ENCODE peak calls at places on chromosomes 11 and 22, in eight cellular contexts. One of them, this sample, is unnamed.

GRCh38 chr11:83070044-83070877 is 1.4 kb downstream of the RAB30 start:
- DNase-seq in right atrium auricular region: peak; percentile 64
- DNase-seq in naive thymus-derived CD8-positive, alpha-beta T cell: no peak
- DNase-seq in left colon: no peak
- DNase-seq in GM23338: peak; percentile 80
- DNase-seq in anterior cingulate cortex: no peak
- DNase-seq in H4: no peak
- DNase-seq in hepatic stellate cell: peak; percentile 51
- DNase-seq in this sample: no peak

GRCh38 chr11:2886191-2886894 is 768 bp upstream of the CDKN1C start:
- DNase-seq in left colon: peak; percentile 39
- DNase-seq in H4: no peak
- DNase-seq in hepatic stellate cell: no peak
- DNase-seq in right atrium auricular region: no peak
- DNase-seq in GM23338: peak; percentile 65
- DNase-seq in anterior cingulate cortex: no peak
- DNase-seq in naive thymus-derived CD8-positive, alpha-beta T cell: no peak
- DNase-seq in this sample: no peak

GRCh38 chr11:111452146-111452545 is 60.0 kb downstream of the BTG4 start:
- DNase-seq in GM23338: no peak
- DNase-seq in anterior cingulate cortex: no peak
- DNase-seq in right atrium auricular region: no peak
- DNase-seq in H4: no peak
- DNase-seq in left colon: no peak
- DNase-seq in hepatic stellate cell: peak; percentile 42
- DNase-seq in naive thymus-derived CD8-positive, alpha-beta T cell: no peak
- DNase-seq in this sample: no peak

GRCh38 chr11:77074205-77074604 is 7.4 kb downstream of the CAPN5 start:
- DNase-seq in naive thymus-derived CD8-positive, alpha-beta T cell: no peak
- DNase-seq in H4: no peak
- DNase-seq in anterior cingulate cortex: no peak
- DNase-seq in right atrium auricular region: peak; percentile 42
- DNase-seq in GM23338: no peak
- DNase-seq in hepatic stellate cell: no peak
- DNase-seq in left colon: peak; percentile 83
- DNase-seq in this sample: no peak

GRCh38 chr22:35684270-35684700 is 33.4 kb upstream of the APOL5 start:
- DNase-seq in GM23338: peak; percentile 67
- DNase-seq in anterior cingulate cortex: peak; percentile 7
- DNase-seq in naive thymus-derived CD8-positive, alpha-beta T cell: no peak
- DNase-seq in H4: no peak
- DNase-seq in hepatic stellate cell: no peak
- DNase-seq in right atrium auricular region: no peak
- DNase-seq in left colon: no peak
- DNase-seq in this sample: no peak

GRCh38 chr11:11620251-11620965 is 1.4 kb downstream of the GALNT18 start:
- DNase-seq in right atrium auricular region: peak; percentile 63
- DNase-seq in naive thymus-derived CD8-positive, alpha-beta T cell: no peak
- DNase-seq in anterior cingulate cortex: peak; percentile 42
- DNase-seq in left colon: peak; percentile 77
- DNase-seq in GM23338: peak; percentile 66
- DNase-seq in hepatic stellate cell: no peak
- DNase-seq in H4: no peak
- DNase-seq in this sample: no peak

GRCh38 chr11:22703040-22703439 is 36.6 kb downstream of the GAS2 start:
- DNase-seq in GM23338: peak; percentile 33
- DNase-seq in anterior cingulate cortex: no peak
- DNase-seq in naive thymus-derived CD8-positive, alpha-beta T cell: no peak
- DNase-seq in right atrium auricular region: no peak
- DNase-seq in left colon: peak; percentile 34
- DNase-seq in H4: peak; percentile 98
- DNase-seq in hepatic stellate cell: no peak
- DNase-seq in this sample: no peak

GRCh38 chr11:119085523-119085878 is 820 bp downstream of the HMBS start:
- DNase-seq in hepatic stellate cell: peak; percentile 20
- DNase-seq in right atrium auricular region: no peak
- DNase-seq in anterior cingulate cortex: no peak
- DNase-seq in GM23338: no peak
- DNase-seq in naive thymus-derived CD8-positive, alpha-beta T cell: no peak
- DNase-seq in left colon: no peak
- DNase-seq in H4: no peak
- DNase-seq in this sample: no peak

GRCh38 chr11:18365736-18366135 is 28.6 kb upstream of the LDHA start:
- DNase-seq in naive thymus-derived CD8-positive, alpha-beta T cell: no peak
- DNase-seq in anterior cingulate cortex: no peak
- DNase-seq in H4: no peak
- DNase-seq in right atrium auricular region: no peak
- DNase-seq in GM23338: no peak
- DNase-seq in hepatic stellate cell: no peak
- DNase-seq in left colon: no peak
- DNase-seq in this sample: no peak

GRCh38 chr22:42991010-42991651 is 23.8 kb downstream of the PACSIN2 start:
- DNase-seq in hepatic stellate cell: peak; percentile 76
- DNase-seq in naive thymus-derived CD8-positive, alpha-beta T cell: no peak
- DNase-seq in H4: peak; percentile 40
- DNase-seq in left colon: peak; percentile 72
- DNase-seq in GM23338: no peak
- DNase-seq in anterior cingulate cortex: no peak
- DNase-seq in right atrium auricular region: no peak
- DNase-seq in this sample: no peak

GRCh38 chr22:24153959-24154358 is 27.3 kb upstream of the SUSD2 start:
- DNase-seq in H4: no peak
- DNase-seq in left colon: no peak
- DNase-seq in anterior cingulate cortex: no peak
- DNase-seq in GM23338: no peak
- DNase-seq in naive thymus-derived CD8-positive, alpha-beta T cell: no peak
- DNase-seq in hepatic stellate cell: no peak
- DNase-seq in right atrium auricular region: no peak
- DNase-seq in this sample: no peak

GRCh38 chr11:76772100-76772782 is 10.9 kb upstream of the TSKU start:
- DNase-seq in right atrium auricular region: no peak
- DNase-seq in hepatic stellate cell: no peak
- DNase-seq in GM23338: no peak
- DNase-seq in anterior cingulate cortex: no peak
- DNase-seq in naive thymus-derived CD8-positive, alpha-beta T cell: no peak
- DNase-seq in H4: no peak
- DNase-seq in left colon: no peak
- DNase-seq in this sample: no peak

GRCh38 chr11:84241374-84242131 is 955.4 kb upstream of the CCDC90B start:
- DNase-seq in left colon: no peak
- DNase-seq in anterior cingulate cortex: no peak
- DNase-seq in naive thymus-derived CD8-positive, alpha-beta T cell: no peak
- DNase-seq in right atrium auricular region: no peak
- DNase-seq in hepatic stellate cell: no peak
- DNase-seq in H4: no peak
- DNase-seq in GM23338: peak; percentile 10
- DNase-seq in this sample: no peak

GRCh38 chr11:74701351-74701750 is 29.9 kb downstream of the CHRDL2 start:
- DNase-seq in left colon: no peak
- DNase-seq in naive thymus-derived CD8-positive, alpha-beta T cell: no peak
- DNase-seq in hepatic stellate cell: no peak
- DNase-seq in right atrium auricular region: no peak
- DNase-seq in anterior cingulate cortex: no peak
- DNase-seq in GM23338: peak; percentile 77
- DNase-seq in H4: no peak
- DNase-seq in this sample: no peak

GRCh38 chr11:122727101-122727929 is 71.8 kb downstream of the UBASH3B start:
- DNase-seq in anterior cingulate cortex: peak; percentile 27
- DNase-seq in left colon: no peak
- DNase-seq in H4: no peak
- DNase-seq in GM23338: no peak
- DNase-seq in hepatic stellate cell: no peak
- DNase-seq in naive thymus-derived CD8-positive, alpha-beta T cell: no peak
- DNase-seq in right atrium auricular region: no peak
- DNase-seq in this sample: no peak

GRCh38 chr11:132685174-132685611 is 847.1 kb downstream of the OPCML start:
- DNase-seq in H4: peak; percentile 60
- DNase-seq in anterior cingulate cortex: no peak
- DNase-seq in right atrium auricular region: no peak
- DNase-seq in hepatic stellate cell: peak; percentile 38
- DNase-seq in GM23338: no peak
- DNase-seq in left colon: no peak
- DNase-seq in naive thymus-derived CD8-positive, alpha-beta T cell: no peak
- DNase-seq in this sample: no peak

GRCh38 chr22:50308597-50308935 is 1.1 kb upstream of the PLXNB2 start:
- DNase-seq in right atrium auricular region: peak; percentile 82
- DNase-seq in GM23338: no peak
- DNase-seq in naive thymus-derived CD8-positive, alpha-beta T cell: no peak
- DNase-seq in H4: no peak
- DNase-seq in anterior cingulate cortex: peak; percentile 35
- DNase-seq in hepatic stellate cell: peak; percentile 89
- DNase-seq in left colon: peak; percentile 83
- DNase-seq in this sample: no peak

This sample was measured in frontal cortex.